ENCODE peak calls at places on chromosomes 13 and 19, in four cellular contexts. F is CD4-positive, alpha-beta memory T cell; D is transverse colon; R is endodermal cell. E is an unnamed sample. For H3K4me1, the result is how much of the 10 kb centered on the place peaks cover.

GRCh38 chr13:27427663-27428062 is 3.2 kb downstream of the GTF3A start:
- DNase-seq in R (no peak), D (no peak), F (no peak), E (no peak)

GRCh38 chr19:45177817-45178261 is at the start of gene TRAPPC6A:
- DNase-seq in F (no peak), D (no peak), R (no peak), E (no peak)

GRCh38 chr13:106133025-106133424 is 402.4 kb downstream of the EFNB2 start:
- DNase-seq in D (no peak), F (no peak), R (no peak), E (no peak)

GRCh38 chr19:44800461-44800860 is 8.4 kb upstream of the BCAM start:
- DNase-seq in R (peak), F (peak), D (peak), E (peak)

GRCh38 chr13:78030351-78030750 is 111.7 kb upstream of the EDNRB start:
- DNase-seq in R (no peak), D (no peak), F (no peak), E (no peak)

GRCh38 chr13:40590112-40590862 is 76.2 kb downstream of the FOXO1 start:
- DNase-seq in R (no peak), F (no peak), D (no peak), E (no peak)

GRCh38 chr19:17775245-17775927 is 19.6 kb upstream of the B3GNT3 start:
- DNase-seq in F (no peak), D (peak), R (peak), E (no peak)

GRCh38 chr13:77219401-77219800 is 107.5 kb downstream of the MYCBP2 start:
- DNase-seq in F (no peak), R (no peak), D (no peak), E (no peak)

GRCh38 chr19:12672744-12673143 is 6.1 kb downstream of the WDR83 start:
- DNase-seq in D (no peak), F (no peak), R (peak), E (no peak)

GRCh38 chr19:46978470-46978869 is 41.2 kb upstream of the NPAS1 start:
- DNase-seq in R (no peak), D (no peak), F (no peak), E (no peak)
- H3K4me1 ChIP-seq in R (under half), D (under half), F (under half), E (half or more)

GRCh38 chr13:33284916-33285315 is 639 bp downstream of the STARD13 start:
- DNase-seq in D (no peak), R (no peak), F (no peak), E (no peak)
- H3K4me3 ChIP-seq in D (peak), R (peak), F (no peak), E (peak)

GRCh38 chr19:40806385-40807146 is 7.6 kb downstream of the EGLN2 start:
- DNase-seq in R (peak), D (peak), F (peak), E (peak)
- H3K4me1 ChIP-seq in R (under half), D (half or more), F (half or more), E (half or more)

GRCh38 chr19:55477905-55478304 is 1.5 kb downstream of the ZNF628 start:
- DNase-seq in R (no peak), F (no peak), D (no peak), E (peak)
- H3K4me3 ChIP-seq in R (peak), F (no peak), D (no peak), E (peak)

GRCh38 chr19:24074720-24075119 is 12.3 kb upstream of the ZNF254 start:
- DNase-seq in R (no peak), F (no peak), D (no peak), E (no peak)

GRCh38 chr19:24069907-24070657 is 16.9 kb upstream of the ZNF254 start:
- DNase-seq in D (no peak), F (no peak), R (no peak), E (no peak)

GRCh38 chr19:24072720-24073119 is 14.3 kb upstream of the ZNF254 start:
- DNase-seq in R (no peak), D (no peak), F (no peak), E (no peak)

GRCh38 chr19:24071078-24071477 is 15.9 kb upstream of the ZNF254 start:
- DNase-seq in D (no peak), R (no peak), F (no peak), E (no peak)

DNA sequence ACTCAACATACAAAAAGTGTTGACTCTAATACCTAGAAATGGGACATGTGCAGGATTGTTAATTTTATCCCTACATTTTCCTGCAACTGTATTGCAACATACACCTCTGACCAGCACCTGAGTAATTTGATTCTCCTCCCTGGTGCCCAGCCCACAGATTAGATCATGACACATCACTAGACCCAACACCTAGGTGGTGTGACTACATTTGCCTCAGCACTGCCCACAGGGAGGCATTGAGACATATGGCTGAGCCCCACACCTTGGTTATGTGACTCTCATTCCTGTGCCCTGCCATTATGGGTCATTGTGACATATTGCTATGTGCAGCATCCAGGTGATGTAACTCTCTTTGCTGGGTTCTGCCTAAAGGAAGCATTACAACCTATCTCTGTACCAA is 13.2 kb upstream of the ZNF254 start:
- DNase-seq in R (no peak), D (peak), F (no peak), E (no peak)
- H3K4me1 ChIP-seq in R (under half), D (under half), F (under half), E (under half)

GRCh38 chr19:41564515-41565383 is 11.2 kb upstream of the CEACAM21 start:
- DNase-seq in R (peak), D (no peak), F (no peak), E (peak)
- H3K4me3 ChIP-seq in R (peak), D (no peak), F (no peak), E (no peak)

DNA sequence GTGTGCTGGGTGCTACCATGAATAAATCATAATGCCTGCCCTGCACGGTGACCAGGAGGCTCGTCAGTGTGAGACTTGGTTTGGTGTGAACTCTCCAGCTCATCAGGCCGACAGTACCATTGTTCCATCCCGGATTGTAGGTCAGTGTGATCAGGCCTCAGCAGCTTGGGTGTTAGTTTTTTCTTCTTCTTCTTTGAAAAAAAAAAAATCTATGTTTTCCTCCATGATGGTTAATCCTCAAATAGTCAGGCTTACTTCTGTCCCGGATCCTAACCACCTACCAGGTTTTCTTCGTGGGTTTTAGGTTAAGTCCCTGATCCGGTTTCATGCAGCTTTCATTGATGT is 8.3 kb upstream of the AMER2 start:
- DNase-seq in D (no peak), R (no peak), F (no peak), E (no peak)
- H3K4me1 ChIP-seq in D (under half), R (under half), F (under half), E (under half)

DNA sequence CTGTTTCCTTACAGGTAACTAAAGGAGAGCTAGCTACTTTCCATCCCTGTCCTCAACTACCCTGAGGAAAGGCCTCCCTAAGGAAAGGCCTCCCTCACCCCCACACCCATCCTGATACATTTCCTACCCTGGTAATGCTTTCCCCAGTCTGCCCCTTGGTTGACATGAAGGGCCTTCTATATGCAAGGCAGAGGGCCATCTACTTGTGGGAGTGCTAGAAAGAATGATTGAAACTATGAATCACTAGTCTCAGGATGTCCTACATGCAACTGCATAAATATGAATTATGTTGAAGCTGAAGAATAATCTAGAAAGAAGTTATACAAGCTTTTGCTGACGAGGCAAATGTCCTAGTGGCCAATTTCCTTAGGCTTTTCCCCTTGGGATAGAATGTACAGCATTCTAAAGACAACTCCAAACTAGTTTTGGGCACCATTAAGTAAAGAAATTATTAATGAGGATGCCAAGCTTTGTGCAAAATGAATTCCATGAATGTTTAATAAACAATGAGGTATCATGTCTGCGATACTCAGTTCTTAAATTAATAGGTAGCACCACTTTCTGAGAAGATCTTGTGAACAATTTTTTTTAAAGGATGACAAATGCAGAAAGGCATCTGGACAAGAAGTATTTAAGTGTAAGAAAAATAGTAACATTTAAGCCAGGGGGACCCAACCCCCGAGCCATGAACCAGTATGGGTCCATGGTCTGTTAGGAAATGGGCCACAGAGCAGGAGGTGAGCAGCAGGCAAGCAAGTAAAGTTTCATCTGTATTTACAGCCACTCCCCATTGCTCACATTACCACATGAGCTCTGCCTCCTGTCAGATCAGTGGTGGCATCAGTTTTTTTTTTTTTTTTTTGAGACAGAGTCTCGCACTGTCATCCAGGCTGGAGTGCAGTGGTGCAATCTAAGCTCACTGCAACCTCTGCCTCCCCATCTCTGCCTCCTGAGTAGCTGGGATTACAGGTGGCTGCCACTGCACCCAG is 223.0 kb downstream of the LHFPL6 start:
- DNase-seq in R (no peak), F (no peak), D (no peak), E (no peak)
- H3K4me3 ChIP-seq in R (no peak), F (no peak), D (no peak), E (no peak)

GRCh38 chr19:20367811-20368294 is 197.7 kb downstream of the ZNF737 start:
- DNase-seq in D (no peak), F (no peak), R (peak), E (no peak)
- H3K4me1 ChIP-seq in D (under half), F (under half), R (under half), E (under half)

E was measured in left lung.